ENCODE peak calls at places on chromosome 7, in five cellular contexts. D is colonic mucosa, P is fibroblast of lung, E is pancreas, K is BJ. C is an unnamed sample.

GRCh38 chr7:94335586-94335985 is 59.1 kb upstream of the COL1A2 start:
- DNase-seq in D (no peak), P (no peak), E (no peak), K (no peak), C (no peak)

GRCh38 chr7:2680792-2681490 is 7.1 kb upstream of the AMZ1 start:
- DNase-seq in D (peak), P (peak), E (peak), K (no peak), C (peak)

GRCh38 chr7:118429141-118429540 is 204.6 kb downstream of the ANKRD7 start:
- DNase-seq in D (no peak), P (no peak), E (no peak), K (no peak), C (no peak)

GRCh38 chr7:92366730-92367129 is 80.6 kb upstream of the GATAD1 start:
- DNase-seq in D (no peak), P (peak), E (no peak), K (peak), C (no peak)

GRCh38 chr7:117009705-117010361 is 56.5 kb downstream of the ST7 start:
- DNase-seq in D (no peak), P (no peak), E (no peak), K (no peak), C (no peak)

GRCh38 chr7:70660154-70660818 is 471.7 kb upstream of the GALNT17 start:
- DNase-seq in D (no peak), P (no peak), E (no peak), K (no peak), C (no peak)

GRCh38 chr7:131649879-131650278 is 93.5 kb upstream of the PODXL start:
- DNase-seq in D (no peak), P (no peak), E (no peak), K (no peak), C (no peak)

GRCh38 chr7:1920266-1920681 is 250.2 kb downstream of the ELFN1 start:
- DNase-seq in D (no peak), P (no peak), E (no peak), K (no peak), C (no peak)

DNA sequence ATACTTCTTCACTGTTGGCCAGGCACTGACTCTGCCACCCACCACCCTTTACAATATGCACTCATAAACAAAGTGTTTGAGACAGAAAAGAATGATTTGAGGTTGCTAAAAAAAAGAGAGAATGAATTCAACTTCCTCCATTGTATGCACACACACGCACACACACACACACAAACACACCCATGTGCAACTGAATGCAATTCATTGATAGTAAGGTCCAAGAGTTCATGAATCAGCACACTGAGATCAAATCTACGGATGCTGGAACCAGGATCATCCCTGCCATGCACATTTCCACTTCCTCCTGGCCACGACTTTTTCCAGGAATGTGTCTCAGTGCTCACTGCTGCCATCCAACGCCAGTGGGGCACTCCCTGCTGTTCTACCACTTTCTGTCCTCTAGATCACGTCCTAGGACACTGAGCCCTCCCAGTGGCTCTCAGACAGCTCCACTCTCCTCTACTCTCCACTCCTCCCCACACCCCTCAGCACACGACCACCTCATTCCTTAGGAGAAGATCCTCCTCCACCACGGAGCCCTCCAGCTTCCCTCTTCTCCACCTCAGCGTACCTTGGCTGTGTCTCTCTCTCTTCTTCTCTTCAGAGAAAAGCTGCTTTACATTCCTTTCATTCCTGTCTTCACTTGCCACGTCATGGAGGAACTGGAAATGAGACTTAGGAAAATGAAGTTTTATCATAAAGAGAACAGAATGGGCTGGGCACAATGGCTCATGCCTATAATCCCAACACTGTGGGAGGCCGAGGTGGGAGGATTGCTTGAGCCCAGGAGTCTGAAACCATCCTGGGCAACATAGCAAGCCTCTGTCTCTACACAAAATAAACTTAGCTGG is 12.0 kb upstream of the TMEM213 start:
- DNase-seq in D (no peak), P (no peak), E (no peak), K (no peak), C (no peak)
- TF ChIP-seq CTCF in D (no peak), P (no peak), E (no peak), K (peak), C (no peak)

GRCh38 chr7:99438573-99439480 is at the start of the genes CPSF4 and PTCD1:
- DNase-seq in D (peak), P (peak), E (peak), K (peak), C (peak)
- TF ChIP-seq CTCF in D (no peak), P (no peak), E (no peak), K (no peak), C (no peak)

DNA sequence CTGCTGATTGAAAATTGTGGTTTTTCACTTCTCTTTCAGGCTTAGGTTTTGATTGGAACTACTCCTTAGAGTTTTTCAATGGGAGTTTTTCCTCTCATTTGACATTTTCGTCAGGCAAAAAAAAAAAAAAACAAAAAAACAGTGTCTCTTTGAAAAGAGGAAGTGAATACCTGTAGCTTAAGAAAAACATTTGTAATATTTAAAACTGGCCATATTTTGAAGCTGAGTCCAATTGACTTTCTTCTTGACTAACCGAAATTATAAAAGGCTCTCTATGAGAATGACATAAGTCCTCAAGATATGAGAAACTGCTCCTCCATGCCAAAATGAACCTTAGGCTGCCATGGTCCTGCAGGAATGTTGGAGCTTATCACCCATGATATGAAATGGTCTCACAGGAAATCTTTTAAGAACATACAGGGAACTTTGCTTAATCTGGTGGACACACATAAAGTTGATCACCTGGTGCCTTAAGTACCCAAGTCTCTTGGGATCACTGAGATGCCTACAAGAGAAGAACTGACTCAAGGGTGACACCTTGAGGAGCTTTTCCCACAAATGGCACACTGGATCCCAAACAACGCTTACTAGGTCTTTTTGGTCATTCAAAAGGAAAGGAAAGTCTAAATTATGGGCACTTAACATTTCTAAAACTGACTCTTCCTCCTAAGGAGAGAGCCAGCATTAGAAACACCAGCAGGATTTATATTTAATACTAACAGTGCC is 263.4 kb downstream of the CDC14C start:
- DNase-seq in D (no peak), P (no peak), E (no peak), K (no peak), C (no peak)
- TF ChIP-seq CTCF in D (no peak), P (no peak), E (no peak), K (no peak), C (no peak)

GRCh38 chr7:7795736-7796135 is 77.3 kb upstream of the RPA3 start:
- DNase-seq in D (no peak), P (peak), E (no peak), K (peak), C (no peak)

GRCh38 chr7:7795203-7795602 is 76.8 kb upstream of the RPA3 start:
- DNase-seq in D (no peak), P (no peak), E (no peak), K (no peak), C (no peak)

GRCh38 chr7:7802531-7802930 is 84.1 kb upstream of the RPA3 start:
- DNase-seq in D (no peak), P (no peak), E (no peak), K (no peak), C (no peak)

GRCh38 chr7:7798510-7798909 is 80.1 kb upstream of the RPA3 start:
- DNase-seq in D (no peak), P (no peak), E (no peak), K (no peak), C (no peak)

DNA sequence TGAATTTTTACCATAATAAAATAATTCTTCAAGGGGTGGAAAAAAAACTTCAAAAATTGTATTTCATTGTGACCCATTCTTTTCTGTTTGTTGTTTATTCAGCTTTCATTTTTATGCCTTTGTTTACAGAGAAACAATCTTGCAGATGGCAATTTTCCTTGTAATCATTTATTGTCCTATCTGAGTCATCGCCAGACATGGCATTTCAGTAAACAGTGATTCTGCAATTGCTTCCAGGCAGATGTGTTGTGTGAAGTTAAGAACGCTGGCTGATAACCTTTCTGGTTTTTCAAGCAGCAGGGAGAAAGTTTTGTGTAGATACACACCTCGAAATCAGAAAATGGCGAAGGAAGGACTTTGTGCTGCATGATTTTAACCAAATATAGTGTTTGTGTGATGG is 80.7 kb upstream of the RPA3 start:
- DNase-seq in D (no peak), P (peak), E (no peak), K (no peak), C (no peak)
- TF ChIP-seq CTCF in D (no peak), P (no peak), E (no peak), K (no peak), C (no peak)

GRCh38 chr7:103131225-103131624 is 17.7 kb downstream of the NAPEPLD start:
- DNase-seq in D (no peak), P (no peak), E (no peak), K (no peak), C (no peak)
- TF ChIP-seq CTCF in D (no peak), P (no peak), E (no peak), K (no peak), C (no peak)

DNA sequence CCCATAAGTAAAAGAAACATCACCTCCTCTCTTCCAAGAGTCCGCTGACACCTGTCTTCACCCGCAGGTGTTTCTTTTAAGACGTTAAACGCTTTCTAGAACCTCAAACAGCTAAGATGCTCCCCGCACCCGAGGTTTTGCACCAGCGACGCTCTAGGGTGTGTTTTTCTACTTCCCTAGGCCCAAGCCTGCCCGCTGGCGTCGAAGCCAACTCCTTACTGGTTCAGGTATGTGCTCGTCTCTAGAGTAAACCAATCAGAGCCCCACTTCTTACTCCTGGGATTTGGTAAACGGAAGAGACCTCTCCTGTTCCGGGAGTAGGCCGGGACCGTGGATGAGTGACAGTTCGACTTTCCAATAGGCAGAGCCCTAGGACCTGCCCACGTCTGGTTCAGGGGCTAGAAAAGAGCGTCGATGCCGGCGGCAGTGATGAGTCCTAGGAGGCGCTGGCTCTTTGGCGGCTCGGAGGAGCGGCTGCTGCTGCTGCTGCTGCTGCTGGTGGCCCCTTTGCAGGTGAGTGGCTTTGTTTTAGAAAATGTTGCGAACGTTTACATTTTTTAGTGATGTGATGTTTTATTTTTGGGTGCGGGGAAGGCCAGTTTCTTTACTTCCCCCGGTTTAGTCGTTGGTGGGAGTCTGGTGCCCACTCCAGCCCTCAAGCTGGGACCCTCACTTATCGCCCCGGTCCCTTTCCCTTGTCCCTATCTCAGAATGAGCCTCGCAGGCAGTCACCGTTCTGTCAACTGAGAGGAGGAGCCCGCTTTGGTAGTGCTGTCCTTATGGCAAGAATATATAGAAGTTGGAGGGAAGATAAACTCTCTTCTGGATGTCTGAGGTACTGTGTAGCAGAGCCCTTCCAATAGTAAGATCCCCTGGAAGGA is at the start of gene BPGM:
- DNase-seq in D (peak), P (peak), E (peak), K (peak), C (peak)
- TF ChIP-seq CTCF in D (no peak), P (peak), E (no peak), K (peak), C (no peak)

GRCh38 chr7:141754939-141755338 is 9.0 kb upstream of the TAS2R3 start:
- DNase-seq in D (no peak), P (peak), E (no peak), K (no peak), C (peak)
- TF ChIP-seq CTCF in D (no peak), P (peak), E (no peak), K (peak), C (peak)

C was measured in nephron progenitor cell.